ENCODE peak calls at places on chromosome X, in six cellular contexts. D is Calu3, R is breast epithelium, X is pancreas, K is A549, O is lung. Q is an unnamed sample.

GRCh38 chrX:9829308-9830267 is 43.4 kb downstream of the SHROOM2 start:
- DNase-seq in D (peak; percentile 50), R (peak; percentile 43), X (no peak), K (peak; percentile 27), O (no peak), Q (no peak)

GRCh38 chrX:9882669-9883446 is 84.3 kb upstream of the CLDN34 start:
- DNase-seq in D (peak; percentile 11), R (no peak), X (no peak), K (peak; percentile 16), O (peak; percentile 34), Q (no peak)

GRCh38 chrX:23373129-23373804 is 38.6 kb downstream of the PTCHD1 start:
- DNase-seq in D (no peak), R (no peak), X (no peak), K (peak; percentile 3), O (no peak), Q (no peak)

GRCh38 chrX:96407501-96407900 is 277.1 kb upstream of the DIAPH2 start:
- DNase-seq in D (peak; percentile 11), R (no peak), X (no peak), K (peak; percentile 81), O (no peak), Q (no peak)

GRCh38 chrX:106976416-106976815 is 23.6 kb downstream of the MORC4 start:
- DNase-seq in D (no peak), R (no peak), X (no peak), K (no peak), O (no peak), Q (no peak)

GRCh38 chrX:95823796-95824195 is 860.8 kb upstream of the DIAPH2 start:
- DNase-seq in D (no peak), R (no peak), X (no peak), K (no peak), O (no peak), Q (no peak)

GRCh38 chrX:114344756-114345155 is 239.1 kb upstream of the HTR2C start:
- DNase-seq in D (no peak), R (no peak), X (no peak), K (peak; percentile 25), O (no peak), Q (no peak)

GRCh38 chrX:55488559-55489314 is 911 bp downstream of the USP51 start:
- DNase-seq in D (peak; percentile 48), R (peak; percentile 58), X (peak; percentile 77), K (peak; percentile 59), O (peak; percentile 47), Q (peak; percentile 34)

GRCh38 chrX:40922307-40922706 is 162.9 kb upstream of the USP9X start:
- DNase-seq in D (peak; percentile 32), R (no peak), X (no peak), K (peak; percentile 63), O (no peak), Q (no peak)

GRCh38 chrX:15301924-15302323 is 13.5 kb downstream of the ASB11 start:
- DNase-seq in D (peak; percentile 19), R (no peak), X (peak; percentile 64), K (no peak), O (peak; percentile 74), Q (no peak)

GRCh38 chrX:115582871-115583729 is 22.1 kb downstream of the PLS3 start:
- DNase-seq in D (no peak), R (no peak), X (no peak), K (no peak), O (no peak), Q (no peak)

GRCh38 chrX:48071064-48071985 is at the start of gene ZNF630:
- DNase-seq in D (peak; percentile 75), R (peak; percentile 80), X (peak; percentile 89), K (peak; percentile 72), O (peak; percentile 75), Q (peak; percentile 27)

GRCh38 chrX:110402091-110402854 is 43.6 kb downstream of the RTL9 start:
- DNase-seq in D (no peak), R (peak; percentile 24), X (no peak), K (peak; percentile 66), O (no peak), Q (no peak)

GRCh38 chrX:11424903-11425674 is 131.9 kb downstream of the AMELX start:
- DNase-seq in D (no peak), R (no peak), X (no peak), K (no peak), O (no peak), Q (no peak)

GRCh38 chrX:11426712-11427081 is 133.5 kb downstream of the AMELX start:
- DNase-seq in D (no peak), R (no peak), X (no peak), K (no peak), O (no peak), Q (no peak)

GRCh38 chrX:11430266-11430665 is 137.1 kb downstream of the AMELX start:
- DNase-seq in D (no peak), R (no peak), X (no peak), K (no peak), O (no peak), Q (no peak)

GRCh38 chrX:11429543-11430085 is 136.4 kb downstream of the AMELX start:
- DNase-seq in D (no peak), R (no peak), X (no peak), K (no peak), O (no peak), Q (no peak)

GRCh38 chrX:11427082-11428033 is 134.1 kb downstream of the AMELX start:
- DNase-seq in D (peak; percentile 9), R (no peak), X (peak; percentile 77), K (no peak), O (no peak), Q (peak; percentile 2)
- TF ChIP-seq CTCF in D (no peak), R (no peak), X (no peak), K (no peak), O (no peak), Q (peak; percentile 54)

GRCh38 chrX:154728791-154729190 is 22.1 kb downstream of the GAB3 start:
- DNase-seq in D (no peak), R (no peak), X (no peak), K (no peak), O (no peak), Q (no peak)

GRCh38 chrX:154729439-154729838 is 21.4 kb downstream of the GAB3 start:
- DNase-seq in D (no peak), R (no peak), X (no peak), K (no peak), O (no peak), Q (no peak)

GRCh38 chrX:154727418-154728323 is 23.2 kb downstream of the GAB3 start:
- DNase-seq in D (peak; percentile 36), R (peak; percentile 78), X (no peak), K (no peak), O (peak; percentile 54), Q (no peak)

GRCh38 chrX:154721155-154721554 is 29.7 kb downstream of the GAB3 start:
- DNase-seq in D (no peak), R (no peak), X (no peak), K (no peak), O (no peak), Q (no peak)

GRCh38 chrX:154724999-154725756 is 25.7 kb downstream of the GAB3 start:
- DNase-seq in D (no peak), R (no peak), X (no peak), K (no peak), O (no peak), Q (no peak)
- TF ChIP-seq CTCF in D (no peak), R (no peak), X (no peak), K (no peak), O (no peak), Q (no peak)

DNA sequence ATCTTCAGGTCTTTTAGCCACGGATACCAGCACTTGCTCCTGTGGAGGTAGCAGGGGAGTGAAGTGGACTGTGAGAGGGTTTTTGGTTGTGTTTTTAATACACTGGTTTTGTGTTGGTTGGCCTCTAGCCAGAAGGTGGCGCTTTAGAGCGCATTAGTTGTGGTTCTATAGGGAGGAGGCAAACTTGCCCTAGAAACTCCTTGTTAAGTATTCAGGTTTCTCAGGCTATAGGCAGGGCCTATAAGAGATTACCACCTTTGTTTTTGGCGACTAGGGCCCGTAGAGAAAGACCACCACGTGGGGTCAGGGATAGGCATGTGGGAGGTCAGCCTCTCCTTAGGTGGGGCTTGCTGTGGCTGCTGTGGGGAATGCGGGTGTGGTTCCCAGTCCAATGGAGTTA is 221.6 kb upstream of the SPANXN4 start:
- DNase-seq in D (no peak), R (no peak), X (no peak), K (peak; percentile 10), O (no peak), Q (no peak)
- TF ChIP-seq CTCF in D (no peak), R (no peak), X (no peak), K (no peak), O (no peak), Q (peak; percentile 30)

GRCh38 chrX:42673411-42673810 is 104.6 kb downstream of the PPP1R2C start:
- DNase-seq in D (no peak), R (no peak), X (no peak), K (no peak), O (no peak), Q (no peak)
- TF ChIP-seq CTCF in D (no peak), R (no peak), X (no peak), K (no peak), O (no peak), Q (no peak)

GRCh38 chrX:138711399-138712347 is at the start of gene FGF13:
- DNase-seq in D (no peak), R (peak; percentile 26), X (peak; percentile 66), K (peak; percentile 24), O (peak; percentile 30), Q (peak; percentile 50)
- TF ChIP-seq CTCF in D (no peak), R (peak; percentile 35), X (no peak), K (no peak), O (no peak), Q (peak; percentile 63)

Q was measured in neural crest cell.